ENCODE peak calls at places on chromosomes 16 and 17, in seven cellular contexts. F is left ventricle myocardium inferior; N is stimulated activated CD8-positive, alpha-beta memory T cell treated with anti-CD3 and anti-CD28 coated beads, Interleukin-7, amount 100 ng/mL, for 1 hour; K is amniotic stem cell; B is NCI-H1417; S is DMS79 treated with DMSO at 0.1 percent for 48 hours; M is endothelial cell. P is an unnamed sample.
A peak's percentile ranks its signal among the peaks of the same experiment; 100 is the strongest.

GRCh38 chr17:80123791-80124190 is 22.4 kb downstream of the GAA start:
- DNase-seq in B (no peak), N (no peak), K (no peak), S (no peak), M (no peak), F (no peak), P (no peak)

GRCh38 chr16:78478267-78478821 is 378.9 kb downstream of the WWOX start:
- DNase-seq in M (peak; percentile 4), S (no peak), F (no peak), K (no peak), B (peak; percentile 70), N (no peak), P (no peak)

GRCh38 chr17:8964801-8965393 is 610 bp downstream of the PIK3R5 start:
- DNase-seq in F (no peak), K (no peak), N (no peak), S (no peak), B (no peak), M (peak; percentile 7), P (peak; percentile 42)

GRCh38 chr16:2087426-2088191 is 39.8 kb downstream of the TSC2 start:
- DNase-seq in B (no peak), K (no peak), S (no peak), M (no peak), F (no peak), N (no peak), P (no peak)

GRCh38 chr17:70804161-70804560 is 634.8 kb downstream of the KCNJ2 start:
- DNase-seq in N (no peak), M (no peak), S (no peak), K (no peak), F (no peak), B (no peak), P (no peak)

GRCh38 chr17:55430531-55431228 is 9.0 kb upstream of the MMD start:
- DNase-seq in K (no peak), N (no peak), M (no peak), S (no peak), B (peak; percentile 44), F (no peak), P (no peak)

GRCh38 chr16:58464047-58464915 is 35.7 kb upstream of the NDRG4 start:
- DNase-seq in M (peak; percentile 43), S (peak; percentile 3), N (no peak), B (peak; percentile 67), K (no peak), F (peak; percentile 53), P (no peak)

GRCh38 chr17:40303009-40303657 is 5.8 kb upstream of the RARA start:
- DNase-seq in S (peak; percentile 72), K (peak; percentile 40), M (peak; percentile 62), B (peak; percentile 81), F (no peak), N (no peak), P (no peak)

GRCh38 chr16:78211951-78212350 is 112.5 kb downstream of the WWOX start:
- DNase-seq in S (no peak), N (no peak), M (no peak), K (no peak), F (no peak), B (no peak), P (no peak)

GRCh38 chr17:50917418-50917743 is 51.2 kb upstream of the TOB1 start:
- DNase-seq in N (no peak), F (no peak), B (no peak), M (no peak), K (no peak), S (no peak), P (no peak)

GRCh38 chr17:19338031-19338990 is 24.2 kb downstream of the B9D1 start:
- DNase-seq in K (no peak), N (peak; percentile 39), F (peak; percentile 63), B (peak; percentile 2), M (peak; percentile 77), S (no peak), P (peak; percentile 50)

GRCh38 chr16:57422026-57422944 is 17.7 kb downstream of the CCL17 start:
- DNase-seq in K (peak; percentile 22), S (no peak), B (peak; percentile 43), M (no peak), N (no peak), F (no peak), P (no peak)

GRCh38 chr17:45376171-45376564 is 56.5 kb downstream of the ARHGAP27 start:
- DNase-seq in F (no peak), S (no peak), K (no peak), M (no peak), N (no peak), B (peak; percentile 26), P (no peak)

GRCh38 chr17:59851431-59852375 is 41.0 kb downstream of the TUBD1 start:
- DNase-seq in B (no peak), K (no peak), M (no peak), N (no peak), S (no peak), F (no peak), P (no peak)

GRCh38 chr17:5034063-5034462 is 1.2 kb downstream of the SLC52A1 start:
- DNase-seq in M (no peak), F (no peak), N (no peak), S (no peak), B (no peak), K (no peak), P (no peak)

GRCh38 chr16:85240982-85241924 is 129.0 kb upstream of the CIBAR2 start:
- DNase-seq in K (no peak), N (no peak), M (no peak), B (no peak), S (no peak), F (no peak), P (no peak)

GRCh38 chr16:50363656-50364055 is 5.1 kb downstream of the BRD7 start:
- DNase-seq in N (no peak), F (no peak), M (no peak), K (no peak), B (no peak), S (no peak), P (no peak)

GRCh38 chr17:43595466-43595865 is 49.3 kb upstream of the ETV4 start:
- DNase-seq in K (no peak), M (no peak), F (no peak), S (no peak), N (no peak), B (no peak), P (no peak)

GRCh38 chr16:57186630-57187507 is 740 bp downstream of the RSPRY1 start:
- DNase-seq in F (no peak), N (peak; percentile 2), K (no peak), M (peak; percentile 31), S (no peak), B (peak; percentile 63), P (peak; percentile 16)

GRCh38 chr17:74024871-74025531 is 178.5 kb upstream of the RPL38 start:
- DNase-seq in K (no peak), N (no peak), M (no peak), B (no peak), S (no peak), F (no peak), P (no peak)

GRCh38 chr17:7897773-7898172 is 9.2 kb downstream of the CHD3 start:
- DNase-seq in S (no peak), M (no peak), K (no peak), B (peak; percentile 37), N (no peak), F (no peak), P (peak; percentile 5)

GRCh38 chr16:27721548-27722265 is 171.8 kb downstream of the KATNIP start:
- DNase-seq in N (no peak), F (peak; percentile 77), B (no peak), S (no peak), M (no peak), K (no peak), P (no peak)

GRCh38 chr17:77529328-77529650 is 388.5 kb downstream of the SEC14L1 start:
- DNase-seq in M (no peak), K (no peak), N (no peak), F (no peak), S (no peak), B (no peak), P (no peak)

GRCh38 chr16:58329147-58329546 is 34.3 kb upstream of the PRSS54 start:
- DNase-seq in M (no peak), N (no peak), B (no peak), S (no peak), F (no peak), K (no peak), P (no peak)

GRCh38 chr17:61294286-61294685 is 105.4 kb upstream of the TBX2 start:
- DNase-seq in S (no peak), M (no peak), N (no peak), K (no peak), B (no peak), F (no peak), P (no peak)

GRCh38 chr17:42679001-42679491 is 2.3 kb upstream of the PLEKHH3 start:
- DNase-seq in F (no peak), B (peak; percentile 81), N (no peak), K (no peak), M (no peak), S (peak; percentile 94), P (peak; percentile 46)

GRCh38 chr17:4175921-4176802 is 33.2 kb downstream of the CYB5D2 start:
- DNase-seq in N (no peak), B (no peak), K (peak; percentile 25), F (no peak), M (no peak), S (peak; percentile 68), P (peak; percentile 78)

GRCh38 chr17:78231991-78232759 is 744 bp downstream of the TMEM235 start:
- DNase-seq in S (peak; percentile 9), K (no peak), M (peak; percentile 51), B (no peak), N (no peak), F (no peak), P (peak; percentile 5)

GRCh38 chr16:76235426-76235825 is 41.8 kb upstream of the CNTNAP4 start:
- DNase-seq in B (no peak), F (no peak), S (no peak), K (no peak), N (no peak), M (no peak), P (no peak)

GRCh38 chr17:60141111-60142018 is 8.4 kb upstream of the CA4 start:
- DNase-seq in M (no peak), S (no peak), B (peak; percentile 23), K (no peak), F (no peak), N (no peak), P (no peak)

GRCh38 chr17:76710863-76711611 is at the start of gene MXRA7:
- DNase-seq in M (peak; percentile 65), F (peak; percentile 81), S (no peak), N (peak; percentile 34), B (peak; percentile 73), K (no peak), P (peak; percentile 11)

GRCh38 chr17:74417178-74418045 is 14.5 kb upstream of the GPRC5C start:
- DNase-seq in F (no peak), B (no peak), S (no peak), N (no peak), K (no peak), M (no peak), P (no peak)

GRCh38 chr17:10614536-10615155 is 42.5 kb downstream of the MYH3 start:
- DNase-seq in F (no peak), S (no peak), B (peak; percentile 47), M (peak; percentile 77), K (no peak), N (no peak), P (no peak)

GRCh38 chr17:45353047-45353446 is 36.2 kb upstream of the MAP3K14 start:
- DNase-seq in S (no peak), B (no peak), M (no peak), K (no peak), N (no peak), F (no peak), P (no peak)

GRCh38 chr17:17484451-17484899 is 7.7 kb downstream of the MED9 start:
- DNase-seq in S (no peak), N (no peak), F (no peak), B (no peak), M (no peak), K (no peak), P (no peak)